ENCODE peak calls at places on chromosomes 2 and 18, in ten cellular contexts. N is tibial artery, R is fibroblast of lung, U is astrocyte of the spinal cord, H is kidney epithelial cell, I is IMR-90, A is bronchial epithelial cell, M is colonic mucosa, C is cardiac muscle cell, G is brain microvascular endothelial cell. Y is an unnamed sample.

GRCh38 chr2:150222317-150222716 is 265.1 kb downstream of the RND3 start:
- DNase-seq in M (no peak), H (no peak), U (no peak), R (no peak), I (no peak), C (no peak), N (no peak), A (no peak), G (no peak), Y (no peak)

GRCh38 chr18:11387880-11388279 is 221.5 kb upstream of the SLC35G4 start:
- DNase-seq in A (no peak), H (no peak), C (peak), I (peak), U (no peak), M (no peak), G (peak), R (peak), N (peak), Y (peak)

GRCh38 chr18:44033144-44033543 is 647.5 kb upstream of the SETBP1 start:
- DNase-seq in C (no peak), M (no peak), H (peak), I (no peak), U (peak), A (no peak), G (no peak), R (no peak), N (no peak), Y (no peak)

GRCh38 chr2:185128331-185128730 is 530.0 kb downstream of the ZNF804A start:
- DNase-seq in M (no peak), I (no peak), G (no peak), U (no peak), C (no peak), N (no peak), R (no peak), H (no peak), A (no peak), Y (no peak)

GRCh38 chr18:52131845-52132244 is 208.2 kb upstream of the DCC start:
- DNase-seq in G (no peak), H (no peak), M (no peak), U (no peak), N (no peak), C (no peak), R (no peak), A (no peak), I (no peak), Y (no peak)

GRCh38 chr2:207394203-207394741 is 135.5 kb upstream of the CREB1 start:
- DNase-seq in N (no peak), C (no peak), M (no peak), I (peak), G (peak), H (no peak), U (peak), R (no peak), A (peak), Y (peak)

GRCh38 chr18:58180172-58180571 is 136.1 kb downstream of the NEDD4L start:
- DNase-seq in R (no peak), A (no peak), G (no peak), U (no peak), I (no peak), C (no peak), H (no peak), M (no peak), N (no peak), Y (no peak)

GRCh38 chr2:228703099-228703498 is 521.6 kb upstream of the SPHKAP start:
- DNase-seq in N (no peak), I (no peak), H (no peak), U (no peak), G (no peak), A (no peak), R (no peak), C (no peak), M (no peak), Y (no peak)

GRCh38 chr2:102076512-102076911 is 66.0 kb upstream of the IL1R1 start:
- DNase-seq in H (no peak), A (no peak), R (no peak), G (no peak), U (no peak), C (no peak), N (no peak), I (no peak), M (no peak), Y (no peak)

GRCh38 chr2:20496477-20496876 is 49.6 kb downstream of the RHOB start:
- DNase-seq in I (no peak), U (no peak), C (no peak), H (no peak), R (no peak), G (no peak), A (no peak), M (no peak), N (no peak), Y (no peak)

GRCh38 chr2:46148369-46148736 is 148.9 kb upstream of the EPAS1 start:
- DNase-seq in G (no peak), C (no peak), A (no peak), R (no peak), N (peak), M (no peak), U (no peak), I (no peak), H (no peak), Y (no peak)

GRCh38 chr2:32418777-32419176 is 62.0 kb downstream of the BIRC6 start:
- DNase-seq in R (peak), C (no peak), G (peak), I (peak), N (no peak), H (no peak), M (no peak), U (peak), A (peak), Y (peak)

GRCh38 chr2:132804045-132804444 is 134.0 kb upstream of the LYPD1 start:
- DNase-seq in N (no peak), U (peak), H (peak), C (no peak), R (peak), I (peak), M (no peak), G (peak), A (peak), Y (peak)

GRCh38 chr2:127118038-127118437 is 11.1 kb upstream of the BIN1 start:
- DNase-seq in U (no peak), H (no peak), M (peak), I (no peak), C (no peak), A (no peak), N (no peak), R (no peak), G (no peak), Y (no peak)

GRCh38 chr18:63016270-63016669 is 300.9 kb downstream of the PHLPP1 start:
- DNase-seq in A (peak), R (peak), G (peak), N (no peak), C (peak), I (peak), M (peak), U (peak), H (peak), Y (peak)

GRCh38 chr2:170710609-170710979 is 4.5 kb upstream of the SP5 start:
- DNase-seq in H (no peak), A (no peak), I (no peak), U (no peak), C (no peak), N (no peak), M (no peak), G (no peak), R (no peak), Y (no peak)

GRCh38 chr2:176129013-176129796 is at the start of gene HOXD8:
- DNase-seq in G (no peak), H (no peak), C (peak), I (peak), A (no peak), N (peak), U (peak), R (peak), M (peak), Y (no peak)

GRCh38 chr2:317501-318424 is 29.9 kb upstream of the ALKAL2 start:
- DNase-seq in C (no peak), G (peak), U (peak), I (peak), N (no peak), M (no peak), R (peak), A (no peak), H (no peak), Y (peak)

GRCh38 chr2:20097889-20098714 is 46.7 kb upstream of the LAPTM4A start:
- DNase-seq in N (peak), U (peak), I (peak), C (peak), M (peak), H (peak), G (peak), R (peak), A (peak), Y (peak)

GRCh38 chr2:239290618-239291504 is 110.0 kb downstream of the HDAC4 start:
- DNase-seq in N (peak), C (peak), I (no peak), R (no peak), G (no peak), A (peak), M (no peak), H (no peak), U (peak), Y (no peak)

GRCh38 chr2:128424806-128425205 is 106.1 kb upstream of the HS6ST1 start:
- DNase-seq in N (peak), C (no peak), G (no peak), H (no peak), I (no peak), U (no peak), M (no peak), A (no peak), R (no peak), Y (no peak)

GRCh38 chr18:47901624-47902362 is 28.7 kb downstream of the SMAD2 start:
- DNase-seq in N (no peak), U (no peak), H (no peak), C (no peak), G (no peak), M (no peak), R (no peak), A (no peak), I (no peak), Y (no peak)

GRCh38 chr2:101871480-101871879 is 120.3 kb upstream of the IL1R2 start:
- DNase-seq in N (no peak), M (no peak), I (no peak), G (no peak), H (no peak), C (no peak), A (no peak), U (no peak), R (no peak), Y (no peak)

GRCh38 chr2:226766352-226767055 is 33.1 kb downstream of the IRS1 start:
- DNase-seq in R (peak), G (peak), I (peak), U (peak), C (no peak), A (peak), M (no peak), N (no peak), H (no peak), Y (peak)
- H3K4me3 ChIP-seq in R (no peak), G (no peak), I (no peak), U (no peak), C (no peak), A (no peak), M (no peak), N (no peak), H (no peak), Y (no peak)

GRCh38 chr18:9090578-9090977 is 11.9 kb upstream of the NDUFV2 start:
- DNase-seq in H (no peak), U (no peak), N (no peak), M (no peak), C (no peak), I (no peak), A (no peak), R (no peak), G (no peak), Y (no peak)
- TF ChIP-seq CTCF in H (no peak), U (no peak), N (no peak), M (no peak), C (no peak), I (no peak), A (no peak), R (no peak), G (no peak), Y (no peak)

DNA sequence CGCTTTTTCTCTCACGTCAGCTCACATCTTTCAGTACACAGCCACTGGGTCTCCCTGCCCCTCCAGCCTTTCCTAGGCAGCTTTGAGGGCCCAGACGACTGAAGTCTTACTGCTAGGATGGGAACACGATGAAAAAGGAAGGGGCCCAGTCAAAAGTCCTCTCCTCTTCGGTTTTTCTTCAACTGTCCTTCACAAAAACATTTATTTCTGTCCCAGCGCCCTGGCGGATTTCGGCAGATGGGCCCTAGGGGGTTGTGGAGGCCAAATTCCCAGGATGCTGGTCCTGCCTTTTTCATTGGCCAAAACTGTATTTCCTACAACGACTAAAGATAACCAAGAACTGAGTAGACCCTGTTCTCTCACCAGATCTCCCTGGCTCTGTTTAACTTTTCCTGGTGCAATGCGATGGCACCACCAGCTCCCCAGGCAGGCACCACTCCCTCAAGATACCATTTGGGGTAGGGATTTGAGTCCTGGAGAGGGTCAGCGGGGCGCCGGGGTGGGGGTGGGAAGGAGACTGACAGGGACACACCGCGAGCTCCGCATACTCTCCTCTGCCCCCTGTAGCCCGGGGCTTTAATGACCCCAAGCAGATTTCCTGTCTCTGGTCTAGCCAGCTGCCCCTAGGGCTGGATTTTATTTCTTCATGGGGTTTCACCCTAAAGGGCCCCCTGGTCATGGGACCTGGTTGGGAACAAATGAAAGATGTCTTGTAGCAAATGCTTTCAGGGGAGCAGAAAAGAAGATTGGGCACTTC is 7.4 kb downstream of the SIX2 start:
- DNase-seq in M (no peak), G (no peak), N (no peak), C (no peak), I (no peak), H (no peak), R (no peak), U (no peak), A (no peak), Y (peak)
- H3K4me3 ChIP-seq in M (no peak), G (peak), N (peak), C (peak), I (no peak), H (no peak), R (no peak), U (peak), A (peak), Y (peak)

DNA sequence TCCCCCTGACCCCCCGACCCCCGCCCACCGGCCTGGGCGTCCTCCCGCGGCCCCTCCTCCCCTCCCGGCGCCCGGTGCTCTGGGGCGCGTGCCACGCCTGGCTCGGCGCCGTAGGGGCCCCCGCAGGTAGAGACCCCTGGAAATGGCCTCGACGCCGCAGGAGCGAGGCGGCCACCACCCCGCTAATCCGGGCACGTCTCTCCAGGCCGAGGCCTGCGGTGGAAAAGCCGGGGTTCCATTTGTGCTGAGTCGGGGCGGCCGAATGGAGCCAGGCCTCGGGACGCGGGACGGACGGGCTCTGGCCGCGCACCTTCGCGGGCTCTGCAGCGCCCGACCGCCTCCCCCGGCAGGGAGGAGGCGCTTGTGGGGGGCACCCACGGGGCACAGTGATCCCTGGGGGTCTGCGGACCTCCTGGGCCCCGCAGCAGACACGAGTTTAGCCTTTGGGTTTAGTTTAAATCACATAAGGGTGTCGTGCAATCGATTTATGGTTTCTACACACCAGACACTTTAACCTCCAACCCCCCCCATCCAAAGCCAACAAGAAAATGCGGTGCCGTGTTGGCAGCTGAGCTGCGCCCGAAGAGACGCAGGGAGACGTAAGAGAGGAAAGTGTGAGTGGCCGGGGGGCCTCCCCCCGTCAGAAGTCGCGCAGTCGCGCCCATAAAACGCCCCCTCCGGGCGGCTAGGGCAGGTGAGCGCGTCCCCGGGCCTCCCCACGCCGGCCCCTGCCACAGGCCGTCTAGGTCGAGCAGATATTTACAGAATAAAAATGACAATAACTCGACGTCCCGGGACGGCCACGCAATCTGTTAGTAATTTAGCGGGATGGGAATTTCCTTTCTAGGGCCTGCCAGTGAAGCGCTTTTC is 1.1 kb upstream of the NFATC1 start:
- DNase-seq in H (no peak), I (peak), G (peak), N (peak), C (no peak), R (peak), U (peak), M (no peak), A (peak), Y (no peak)
- TF ChIP-seq CTCF in H (no peak), I (no peak), G (no peak), N (no peak), C (no peak), R (no peak), U (no peak), M (no peak), A (no peak), Y (no peak)

GRCh38 chr2:237414056-237414661 is at the start of gene COL6A3:
- DNase-seq in N (peak), M (peak), I (peak), H (no peak), A (no peak), G (peak), U (peak), C (no peak), R (peak), Y (peak)
- H3K4me3 ChIP-seq in N (peak), M (peak), I (peak), H (peak), A (no peak), G (peak), U (peak), C (no peak), R (peak), Y (peak)

GRCh38 chr18:37486848-37487247 is 78.8 kb downstream of the CELF4 start:
- DNase-seq in U (no peak), I (no peak), R (no peak), A (no peak), C (no peak), H (no peak), M (no peak), G (no peak), N (no peak), Y (no peak)

GRCh38 chr18:37483984-37484892 is 81.4 kb downstream of the CELF4 start:
- DNase-seq in I (no peak), G (no peak), A (no peak), H (no peak), N (no peak), M (no peak), R (no peak), U (no peak), C (no peak), Y (no peak)

GRCh38 chr18:37487400-37487831 is 78.2 kb downstream of the CELF4 start:
- DNase-seq in C (no peak), G (no peak), N (no peak), U (no peak), A (no peak), H (no peak), M (no peak), R (no peak), I (no peak), Y (no peak)

GRCh38 chr18:37483221-37483971 is 82.2 kb downstream of the CELF4 start:
- DNase-seq in R (peak), G (peak), I (peak), A (peak), N (no peak), H (no peak), U (peak), C (peak), M (no peak), Y (peak)

GRCh38 chr18:37484893-37485834 is 80.4 kb downstream of the CELF4 start:
- DNase-seq in N (no peak), M (no peak), H (peak), A (peak), C (peak), G (no peak), R (peak), U (no peak), I (peak), Y (peak)
- TF ChIP-seq CTCF in N (no peak), M (no peak), H (peak), A (peak), C (peak), G (no peak), R (no peak), U (no peak), I (peak), Y (no peak)

GRCh38 chr2:24040511-24040910 is 6.7 kb downstream of the WDCP start:
- DNase-seq in I (no peak), N (no peak), H (no peak), R (no peak), A (no peak), C (no peak), U (no peak), G (no peak), M (no peak), Y (no peak)
- H3K4me3 ChIP-seq in I (no peak), N (no peak), H (no peak), R (no peak), A (no peak), C (no peak), U (no peak), G (no peak), M (no peak), Y (no peak)

GRCh38 chr2:14616342-14616741 is 16.2 kb upstream of the LRATD1 start:
- DNase-seq in U (peak), G (no peak), N (no peak), A (no peak), R (no peak), M (no peak), I (no peak), C (no peak), H (no peak), Y (peak)
- TF ChIP-seq CTCF in U (no peak), G (no peak), N (no peak), A (no peak), R (no peak), M (no peak), I (no peak), C (no peak), H (no peak), Y (no peak)

GRCh38 chr2:213068681-213069359 is 82.6 kb downstream of the IKZF2 start:
- DNase-seq in I (no peak), G (no peak), M (no peak), A (no peak), N (no peak), R (no peak), C (no peak), U (no peak), H (no peak), Y (peak)
- H3K4me3 ChIP-seq in I (no peak), G (no peak), M (no peak), A (no peak), N (no peak), R (no peak), C (no peak), U (no peak), H (no peak), Y (no peak)